ENCODE peak calls at places on chromosomes 4 and X, in six cellular contexts. O, B, G, X, Y and L are unnamed samples.

GRCh38 chr4:139951051-139951450 is 202.9 kb downstream of the MAML3 start:
- DNase-seq in O (no peak), B (no peak), G (no peak), X (no peak), Y (no peak), L (no peak)

GRCh38 chr4:10087152-10087791 is 29.3 kb downstream of the WDR1 start:
- DNase-seq in O (no peak), B (peak), G (no peak), X (no peak), Y (no peak), L (no peak)

GRCh38 chrX:8405631-8406030 is 59.0 kb upstream of the VCX3B start:
- DNase-seq in O (no peak), B (no peak), G (no peak), X (no peak), Y (no peak), L (no peak)

GRCh38 chr4:10527438-10527837 is 70.2 kb upstream of the ZNF518B start:
- DNase-seq in O (no peak), B (no peak), G (no peak), X (no peak), Y (no peak), L (no peak)

GRCh38 chr4:17859793-17860406 is 49.1 kb downstream of the NCAPG start:
- DNase-seq in O (no peak), B (no peak), G (no peak), X (no peak), Y (no peak), L (no peak)

GRCh38 chr4:15438939-15439524 is 11.2 kb downstream of the C1QTNF7 start:
- DNase-seq in O (no peak), B (no peak), G (no peak), X (no peak), Y (no peak), L (no peak)

GRCh38 chrX:11664211-11664888 is 1.4 kb downstream of the ARHGAP6 start:
- DNase-seq in O (no peak), B (peak), G (peak), X (no peak), Y (no peak), L (peak)

GRCh38 chr4:90215286-90215685 is 88.1 kb downstream of the CCSER1 start:
- DNase-seq in O (no peak), B (no peak), G (no peak), X (no peak), Y (no peak), L (no peak)

GRCh38 chr4:102823897-102824296 is 3.5 kb downstream of the UBE2D3 start:
- DNase-seq in O (no peak), B (no peak), G (no peak), X (no peak), Y (no peak), L (no peak)

GRCh38 chr4:2402053-2402452 is 16.4 kb downstream of the ZFYVE28 start:
- DNase-seq in O (no peak), B (peak), G (peak), X (peak), Y (peak), L (peak)

GRCh38 chrX:107429090-107429489 is 20.4 kb upstream of the FRMPD3 start:
- DNase-seq in O (peak), B (no peak), G (peak), X (no peak), Y (no peak), L (peak)

GRCh38 chr4:151555151-151555945 is 146.4 kb downstream of the FHIP1A start:
- DNase-seq in O (no peak), B (no peak), G (no peak), X (no peak), Y (no peak), L (no peak)

GRCh38 chr4:174714393-174715211 is 114.4 kb downstream of the GLRA3 start:
- DNase-seq in O (peak), B (no peak), G (peak), X (no peak), Y (peak), L (peak)

GRCh38 chrX:118637997-118638396 is 89.4 kb upstream of the IL13RA1 start:
- DNase-seq in O (peak), B (no peak), G (no peak), X (no peak), Y (no peak), L (peak)

GRCh38 chr4:158169931-158170690 is 2.7 kb downstream of the GASK1B start:
- DNase-seq in O (no peak), B (no peak), G (no peak), X (no peak), Y (no peak), L (no peak)

GRCh38 chr4:1568855-1569460 is 115.2 kb downstream of the FAM53A start:
- DNase-seq in O (no peak), B (peak), G (no peak), X (no peak), Y (no peak), L (peak)

GRCh38 chrX:153651540-153652079 is 4.6 kb downstream of the DUSP9 start:
- DNase-seq in O (no peak), B (no peak), G (peak), X (no peak), Y (no peak), L (peak)

GRCh38 chr4:111959202-111959601 is 186.1 kb upstream of the FAM241A start:
- DNase-seq in O (no peak), B (no peak), G (no peak), X (no peak), Y (no peak), L (no peak)

GRCh38 chr4:159098482-159099127 is 4.3 kb upstream of the RAPGEF2 start:
- DNase-seq in O (no peak), B (no peak), G (no peak), X (no peak), Y (no peak), L (no peak)

GRCh38 chr4:140296871-140297570 is 76.4 kb upstream of the SCOC start:
- DNase-seq in O (peak), B (no peak), G (no peak), X (peak), Y (no peak), L (no peak)

GRCh38 chrX:17328837-17329236 is 46.2 kb upstream of the NHS start:
- DNase-seq in O (no peak), B (no peak), G (no peak), X (no peak), Y (no peak), L (no peak)

GRCh38 chr4:151356510-151356909 is 31.1 kb upstream of the SH3D19 start:
- DNase-seq in O (no peak), B (no peak), G (no peak), X (no peak), Y (no peak), L (no peak)

GRCh38 chr4:39480251-39480650 is 21.4 kb downstream of the LIAS start:
- DNase-seq in O (no peak), B (no peak), G (no peak), X (no peak), Y (no peak), L (no peak)

GRCh38 chr4:26687728-26688127 is 103.8 kb downstream of the TBC1D19 start:
- DNase-seq in O (peak), B (no peak), G (no peak), X (no peak), Y (no peak), L (no peak)

GRCh38 chrX:9832811-9833210 is 46.6 kb downstream of the SHROOM2 start:
- DNase-seq in O (no peak), B (no peak), G (peak), X (no peak), Y (no peak), L (peak)

GRCh38 chr4:103718993-103719319 is 829 bp downstream of the TACR3 start:
- DNase-seq in O (no peak), B (no peak), G (no peak), X (no peak), Y (no peak), L (peak)

GRCh38 chrX:111615227-111615626 is 65.7 kb upstream of the ALG13 start:
- DNase-seq in O (no peak), B (no peak), G (no peak), X (no peak), Y (no peak), L (peak)

GRCh38 chr4:3644849-3645627 is 112.8 kb upstream of the LRPAP1 start:
- DNase-seq in O (no peak), B (peak), G (no peak), X (no peak), Y (no peak), L (no peak)

GRCh38 chrX:25941087-25941486 is 197.1 kb upstream of the MAGEB18 start:
- DNase-seq in O (peak), B (no peak), G (no peak), X (no peak), Y (no peak), L (no peak)

GRCh38 chrX:40543661-40544328 is 37.0 kb upstream of the ATP6AP2 start:
- DNase-seq in O (peak), B (no peak), G (no peak), X (peak), Y (no peak), L (peak)

GRCh38 chrX:31136144-31136572 is 64.3 kb upstream of the FTHL17 start:
- DNase-seq in O (no peak), B (no peak), G (no peak), X (no peak), Y (no peak), L (no peak)